ENCODE peak calls at places on chromosome 9, in five cellular contexts. One of them, this sample, is unnamed.

GRCh38 chr9:63817622-63818518 is 1467.1 kb downstream of the FOXD4L5 start:
- DNase-seq in DND-41: no peak
- DNase-seq in transverse colon: peak; percentile 72
- DNase-seq in GM23248: peak; percentile 35
- DNase-seq in left ventricle myocardium inferior: peak; percentile 55
- DNase-seq in this sample: peak; percentile 60

GRCh38 chr9:4126184-4126865 is 173.5 kb downstream of the GLIS3 start:
- DNase-seq in DND-41: no peak
- DNase-seq in transverse colon: no peak
- DNase-seq in GM23248: peak; percentile 89
- DNase-seq in left ventricle myocardium inferior: no peak
- DNase-seq in this sample: no peak

GRCh38 chr9:133054966-133055365 is 6.8 kb upstream of the CEL start:
- DNase-seq in DND-41: no peak
- DNase-seq in transverse colon: no peak
- DNase-seq in GM23248: peak; percentile 71
- DNase-seq in left ventricle myocardium inferior: peak; percentile 83
- DNase-seq in this sample: no peak

GRCh38 chr9:97529363-97530076 is 28.1 kb downstream of the TMOD1 start:
- DNase-seq in DND-41: no peak
- DNase-seq in transverse colon: no peak
- DNase-seq in GM23248: peak; percentile 36
- DNase-seq in left ventricle myocardium inferior: peak; percentile 47
- DNase-seq in this sample: no peak

GRCh38 chr9:4514252-4515128 is 24.2 kb downstream of the SLC1A1 start:
- DNase-seq in DND-41: no peak
- DNase-seq in transverse colon: no peak
- DNase-seq in GM23248: no peak
- DNase-seq in left ventricle myocardium inferior: no peak
- DNase-seq in this sample: no peak

GRCh38 chr9:132367613-132368305 is 13.0 kb upstream of the SETX start:
- DNase-seq in DND-41: no peak
- DNase-seq in transverse colon: no peak
- DNase-seq in GM23248: no peak
- DNase-seq in left ventricle myocardium inferior: no peak
- DNase-seq in this sample: no peak

GRCh38 chr9:108552459-108553040 is 303.2 kb downstream of the ACTL7B start:
- DNase-seq in DND-41: no peak
- DNase-seq in transverse colon: peak; percentile 64
- DNase-seq in GM23248: no peak
- DNase-seq in left ventricle myocardium inferior: no peak
- DNase-seq in this sample: no peak

GRCh38 chr9:114327749-114328148 is 1.9 kb upstream of the ORM2 start:
- DNase-seq in DND-41: no peak
- DNase-seq in transverse colon: no peak
- DNase-seq in GM23248: no peak
- DNase-seq in left ventricle myocardium inferior: no peak
- DNase-seq in this sample: no peak

GRCh38 chr9:88532320-88532719 is 2.7 kb upstream of the NXNL2 start:
- DNase-seq in DND-41: no peak
- DNase-seq in transverse colon: no peak
- DNase-seq in GM23248: no peak
- DNase-seq in left ventricle myocardium inferior: peak; percentile 26
- DNase-seq in this sample: no peak

GRCh38 chr9:134057751-134058701 is 9.8 kb downstream of the BRD3 start:
- DNase-seq in DND-41: no peak
- DNase-seq in transverse colon: peak; percentile 7
- DNase-seq in GM23248: no peak
- DNase-seq in left ventricle myocardium inferior: peak; percentile 13
- DNase-seq in this sample: no peak

GRCh38 chr9:93427655-93428379 is 23.7 kb upstream of the FAM120A start:
- DNase-seq in DND-41: no peak
- DNase-seq in transverse colon: peak; percentile 54
- DNase-seq in GM23248: no peak
- DNase-seq in left ventricle myocardium inferior: no peak
- DNase-seq in this sample: no peak

GRCh38 chr9:128142596-128142995 is 6.7 kb upstream of the LCN2 start:
- DNase-seq in DND-41: no peak
- DNase-seq in transverse colon: no peak
- DNase-seq in GM23248: no peak
- DNase-seq in left ventricle myocardium inferior: no peak
- DNase-seq in this sample: no peak

GRCh38 chr9:95125652-95126051 is 191.9 kb downstream of the FANCC start:
- DNase-seq in DND-41: no peak
- DNase-seq in transverse colon: no peak
- DNase-seq in GM23248: no peak
- DNase-seq in left ventricle myocardium inferior: no peak
- DNase-seq in this sample: no peak

GRCh38 chr9:97398999-97399758 is 12.7 kb upstream of the TDRD7 start:
- DNase-seq in DND-41: peak; percentile 54
- DNase-seq in transverse colon: peak; percentile 86
- DNase-seq in GM23248: peak; percentile 87
- DNase-seq in left ventricle myocardium inferior: peak; percentile 69
- DNase-seq in this sample: peak; percentile 63

GRCh38 chr9:3903906-3904305 is 378.1 kb upstream of the RFX3 start:
- DNase-seq in DND-41: no peak
- DNase-seq in transverse colon: no peak
- DNase-seq in GM23248: no peak
- DNase-seq in left ventricle myocardium inferior: no peak
- DNase-seq in this sample: no peak

GRCh38 chr9:95613670-95614069 is 96.9 kb upstream of the PTCH1 start:
- DNase-seq in DND-41: no peak
- DNase-seq in transverse colon: no peak
- DNase-seq in GM23248: no peak
- DNase-seq in left ventricle myocardium inferior: no peak
- DNase-seq in this sample: no peak

GRCh38 chr9:36974731-36975130 is 59.3 kb downstream of the PAX5 start:
- DNase-seq in DND-41: no peak
- DNase-seq in transverse colon: no peak
- DNase-seq in GM23248: no peak
- DNase-seq in left ventricle myocardium inferior: no peak
- DNase-seq in this sample: no peak
- H3K4me1 ChIP-seq in DND-41: no peaks in the 10 kb centered on the region
- H3K4me1 ChIP-seq in transverse colon: no peaks in the 10 kb centered on the region
- H3K4me1 ChIP-seq in GM23248: no peaks in the 10 kb centered on the region
- H3K4me1 ChIP-seq in left ventricle myocardium inferior: no peaks in the 10 kb centered on the region
- H3K4me1 ChIP-seq in this sample: no peaks in the 10 kb centered on the region

GRCh38 chr9:115671911-115672310 is 481.7 kb upstream of the PAPPA start:
- DNase-seq in DND-41: no peak
- DNase-seq in transverse colon: no peak
- DNase-seq in GM23248: no peak
- DNase-seq in left ventricle myocardium inferior: no peak
- DNase-seq in this sample: no peak
- H3K4me3 ChIP-seq in DND-41: no peak overlapping the region
- H3K4me3 ChIP-seq in transverse colon: no peak overlapping the region
- H3K4me3 ChIP-seq in GM23248: peak overlapping the region; percentile 43
- H3K4me3 ChIP-seq in left ventricle myocardium inferior: no peak overlapping the region
- H3K4me3 ChIP-seq in this sample: no peak overlapping the region

GRCh38 chr9:105308448-105309412 is 64.3 kb downstream of the SLC44A1 start:
- DNase-seq in DND-41: no peak
- DNase-seq in transverse colon: no peak
- DNase-seq in GM23248: no peak
- DNase-seq in left ventricle myocardium inferior: no peak
- DNase-seq in this sample: no peak
- H3K27ac ChIP-seq in DND-41: no peak overlapping the region
- H3K27ac ChIP-seq in transverse colon: no peak overlapping the region
- H3K27ac ChIP-seq in GM23248: no peak overlapping the region
- H3K27ac ChIP-seq in left ventricle myocardium inferior: no peak overlapping the region
- H3K27ac ChIP-seq in this sample: no peak overlapping the region

GRCh38 chr9:70488793-70489105 is 74.3 kb upstream of the KLF9 start:
- DNase-seq in DND-41: no peak
- DNase-seq in transverse colon: no peak
- DNase-seq in GM23248: no peak
- DNase-seq in left ventricle myocardium inferior: no peak
- DNase-seq in this sample: no peak
- H3K4me1 ChIP-seq in DND-41: no peaks in the 10 kb centered on the region
- H3K4me1 ChIP-seq in transverse colon: peaks cover 17% of the 10 kb centered on the region
- H3K4me1 ChIP-seq in GM23248: peaks cover 21% of the 10 kb centered on the region
- H3K4me1 ChIP-seq in left ventricle myocardium inferior: peaks cover 85% of the 10 kb centered on the region
- H3K4me1 ChIP-seq in this sample: peaks cover 7% of the 10 kb centered on the region

DNA sequence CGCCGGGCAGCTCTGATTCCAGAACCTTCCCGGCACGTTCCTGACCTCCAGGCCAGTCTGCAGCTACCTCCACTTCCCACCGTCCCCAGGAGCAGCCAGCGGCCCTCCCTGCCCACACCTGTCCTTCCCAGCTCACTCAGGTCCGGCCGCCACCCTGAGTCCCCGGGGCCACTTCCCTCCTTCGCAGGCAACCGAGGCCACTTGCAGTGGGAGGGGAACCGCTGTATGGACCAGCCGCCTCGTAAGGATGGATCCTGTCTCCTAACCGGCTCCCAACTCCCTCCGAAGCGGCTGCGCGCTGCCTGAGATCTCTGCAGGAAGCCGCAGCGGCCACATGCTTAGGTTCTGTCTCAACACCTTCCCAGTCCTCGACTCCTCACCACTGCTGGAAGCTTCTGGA is 7.5 kb downstream of the TMEM250 start:
- DNase-seq in DND-41: no peak
- DNase-seq in transverse colon: no peak
- DNase-seq in GM23248: no peak
- DNase-seq in left ventricle myocardium inferior: no peak
- DNase-seq in this sample: no peak
- H3K4me3 ChIP-seq in DND-41: no peak overlapping the region
- H3K4me3 ChIP-seq in transverse colon: no peak overlapping the region
- H3K4me3 ChIP-seq in GM23248: no peak overlapping the region
- H3K4me3 ChIP-seq in left ventricle myocardium inferior: no peak overlapping the region
- H3K4me3 ChIP-seq in this sample: no peak overlapping the region

GRCh38 chr9:129595903-129596540 is 24.9 kb downstream of the C9orf50 start:
- DNase-seq in DND-41: no peak
- DNase-seq in transverse colon: no peak
- DNase-seq in GM23248: no peak
- DNase-seq in left ventricle myocardium inferior: no peak
- DNase-seq in this sample: no peak
- H3K27ac ChIP-seq in DND-41: no peak overlapping the region
- H3K27ac ChIP-seq in transverse colon: peak overlapping the region; percentile 90
- H3K27ac ChIP-seq in GM23248: peak overlapping the region; percentile 58
- H3K27ac ChIP-seq in left ventricle myocardium inferior: peak overlapping the region; percentile 90
- H3K27ac ChIP-seq in this sample: no peak overlapping the region

GRCh38 chr9:748861-749497 is 92.5 kb upstream of the DMRT1 start:
- DNase-seq in DND-41: peak; percentile 16
- DNase-seq in transverse colon: no peak
- DNase-seq in GM23248: no peak
- DNase-seq in left ventricle myocardium inferior: no peak
- DNase-seq in this sample: no peak

GRCh38 chr9:749712-750111 is 91.8 kb upstream of the DMRT1 start:
- DNase-seq in DND-41: peak; percentile 85
- DNase-seq in transverse colon: peak; percentile 45
- DNase-seq in GM23248: no peak
- DNase-seq in left ventricle myocardium inferior: no peak
- DNase-seq in this sample: peak; percentile 29

GRCh38 chr9:745761-746414 is 95.6 kb upstream of the DMRT1 start:
- DNase-seq in DND-41: no peak
- DNase-seq in transverse colon: no peak
- DNase-seq in GM23248: no peak
- DNase-seq in left ventricle myocardium inferior: no peak
- DNase-seq in this sample: no peak

GRCh38 chr9:746661-747434 is 94.6 kb upstream of the DMRT1 start:
- DNase-seq in DND-41: no peak
- DNase-seq in transverse colon: no peak
- DNase-seq in GM23248: no peak
- DNase-seq in left ventricle myocardium inferior: no peak
- DNase-seq in this sample: no peak

DNA sequence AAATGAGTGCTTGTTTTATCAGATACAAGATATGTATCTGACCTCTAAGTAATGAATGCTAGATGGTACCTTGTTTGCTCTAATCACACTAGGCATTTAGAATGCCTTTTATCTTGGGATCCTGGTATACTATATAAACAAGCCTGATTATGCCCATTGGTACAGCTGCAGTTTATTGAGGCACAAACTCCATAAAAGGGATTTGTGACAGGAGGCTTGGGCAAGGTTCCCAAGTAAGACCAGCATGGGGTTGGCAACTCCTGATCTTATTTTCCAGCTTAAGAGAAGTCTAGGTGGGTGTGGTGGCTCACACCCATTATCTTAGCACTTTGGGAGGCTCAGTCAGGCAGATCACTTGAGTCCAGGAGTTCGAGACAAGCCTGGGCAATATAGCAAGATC is 93.9 kb upstream of the DMRT1 start:
- DNase-seq in DND-41: no peak
- DNase-seq in transverse colon: no peak
- DNase-seq in GM23248: no peak
- DNase-seq in left ventricle myocardium inferior: no peak
- DNase-seq in this sample: no peak
- H3K4me1 ChIP-seq in DND-41: peaks cover 60% of the 10 kb centered on the region
- H3K4me1 ChIP-seq in transverse colon: peaks cover 6% of the 10 kb centered on the region
- H3K4me1 ChIP-seq in GM23248: peaks cover 21% of the 10 kb centered on the region
- H3K4me1 ChIP-seq in left ventricle myocardium inferior: peaks cover 80% of the 10 kb centered on the region
- H3K4me1 ChIP-seq in this sample: peaks cover 37% of the 10 kb centered on the region

GRCh38 chr9:14344846-14345585 is 31.1 kb upstream of the NFIB start:
- DNase-seq in DND-41: no peak
- DNase-seq in transverse colon: no peak
- DNase-seq in GM23248: no peak
- DNase-seq in left ventricle myocardium inferior: no peak
- DNase-seq in this sample: no peak
- H3K4me3 ChIP-seq in DND-41: no peak overlapping the region
- H3K4me3 ChIP-seq in transverse colon: no peak overlapping the region
- H3K4me3 ChIP-seq in GM23248: no peak overlapping the region
- H3K4me3 ChIP-seq in left ventricle myocardium inferior: peak overlapping the region; percentile 73
- H3K4me3 ChIP-seq in this sample: no peak overlapping the region

DNA sequence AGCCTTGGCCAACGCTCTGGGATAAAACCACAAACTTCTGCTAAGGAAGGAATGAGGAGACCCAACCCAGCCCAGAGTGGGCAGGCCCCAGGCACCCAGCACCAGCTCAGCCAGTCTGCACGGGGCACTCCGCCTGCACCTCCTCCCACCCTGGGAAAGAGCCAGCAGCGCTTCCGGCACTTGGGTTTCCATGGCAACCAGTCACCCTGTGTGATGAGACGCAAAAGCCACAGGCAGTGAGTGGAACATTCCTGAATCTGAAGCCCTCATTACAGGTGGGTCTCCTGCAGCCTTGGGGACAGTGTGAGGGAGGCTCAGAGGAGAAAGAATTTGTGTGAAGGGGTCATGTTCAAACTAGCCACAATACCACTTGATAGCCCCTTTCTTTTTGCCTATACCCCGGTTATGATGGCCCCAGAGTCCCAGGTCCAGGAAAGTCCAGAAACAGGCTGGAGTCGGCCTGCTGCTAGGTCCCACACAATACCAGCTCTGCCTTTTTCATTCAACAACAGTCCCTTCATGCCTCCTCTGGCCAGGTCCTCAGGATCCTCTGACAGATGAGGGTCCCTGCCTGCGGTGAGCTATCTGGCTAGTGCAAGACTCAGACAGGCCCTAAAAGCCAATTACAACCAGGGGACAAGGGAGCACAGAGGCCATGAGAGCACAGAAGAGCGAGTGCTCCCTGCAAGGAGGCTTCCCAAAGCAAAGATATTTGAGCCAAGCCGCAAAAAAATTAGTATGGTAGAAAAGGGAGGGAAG is 85.0 kb upstream of the ZBTB43 start:
- DNase-seq in DND-41: peak; percentile 89
- DNase-seq in transverse colon: peak; percentile 73
- DNase-seq in GM23248: peak; percentile 36
- DNase-seq in left ventricle myocardium inferior: peak; percentile 66
- DNase-seq in this sample: peak; percentile 93
- H3K27ac ChIP-seq in DND-41: no peak overlapping the region
- H3K27ac ChIP-seq in transverse colon: peak overlapping the region; percentile 21
- H3K27ac ChIP-seq in GM23248: no peak overlapping the region
- H3K27ac ChIP-seq in left ventricle myocardium inferior: no peak overlapping the region
- H3K27ac ChIP-seq in this sample: peak overlapping the region; percentile 71